ENCODE peak calls at places on chromosomes 3 and 15, in nine cellular contexts. X, K, N, I, V, L, P, B and C are unnamed samples. For H3K4me1, the result is how much of the 10 kb centered on the place peaks cover.

GRCh38 chr3:113194747-113195400 is 16.5 kb upstream of the BOC start:
- DNase-seq in V (no peak), L (no peak), X (peak), K (no peak), I (no peak), N (no peak), P (no peak), B (no peak), C (no peak)

GRCh38 chr15:99131441-99132023 is 26.7 kb downstream of the SYNM start:
- DNase-seq in B (no peak), I (no peak), X (no peak), N (peak), P (no peak), L (no peak), V (no peak), K (no peak), C (peak)

GRCh38 chr3:132554437-132554836 is 42.6 kb upstream of the ACKR4 start:
- DNase-seq in B (no peak), K (no peak), P (no peak), I (no peak), X (peak), L (no peak), N (peak), V (no peak), C (no peak)

GRCh38 chr3:122944671-122945151 is 82.9 kb downstream of the SEMA5B start:
- DNase-seq in N (no peak), K (no peak), P (peak), I (no peak), V (no peak), L (no peak), X (no peak), B (no peak), C (no peak)

GRCh38 chr3:133905376-133905775 is 9.7 kb upstream of the RAB6B start:
- DNase-seq in P (no peak), I (no peak), L (no peak), X (no peak), K (no peak), B (no peak), V (no peak), N (no peak), C (no peak)

GRCh38 chr3:133573054-133573628 is 345 bp upstream of the CDV3 start:
- DNase-seq in V (peak), P (peak), K (peak), L (peak), N (peak), B (peak), I (no peak), X (peak), C (peak)

GRCh38 chr3:173225351-173225750 is 84.3 kb upstream of the SPATA16 start:
- DNase-seq in V (no peak), N (no peak), L (no peak), K (no peak), P (no peak), B (no peak), X (no peak), I (no peak), C (no peak)

GRCh38 chr3:174276826-174277225 is 582.3 kb upstream of the NAALADL2 start:
- DNase-seq in N (no peak), X (no peak), I (no peak), P (no peak), V (no peak), B (no peak), K (no peak), L (no peak), C (no peak)

GRCh38 chr3:154776549-154777230 is 303.4 kb upstream of the MME start:
- DNase-seq in P (no peak), B (no peak), K (no peak), N (no peak), I (no peak), X (no peak), V (no peak), L (no peak), C (no peak)

GRCh38 chr3:143234521-143234920 is 115.0 kb downstream of the CHST2 start:
- DNase-seq in X (peak), P (no peak), I (no peak), B (no peak), L (no peak), V (no peak), K (no peak), N (no peak), C (no peak)

GRCh38 chr3:98326945-98327344 is 26.7 kb upstream of the OR5K4 start:
- DNase-seq in K (no peak), N (no peak), B (no peak), X (no peak), P (no peak), L (no peak), V (no peak), I (no peak), C (no peak)

GRCh38 chr3:64943861-64944260 is 256.1 kb upstream of the ADAMTS9 start:
- DNase-seq in L (no peak), B (no peak), K (no peak), X (no peak), I (no peak), N (no peak), P (no peak), V (no peak), C (no peak)

GRCh38 chr15:60795889-60796288 is 316.9 kb upstream of the ICE2 start:
- DNase-seq in B (no peak), K (no peak), L (no peak), X (no peak), I (no peak), V (no peak), N (no peak), P (no peak), C (no peak)

GRCh38 chr3:38587548-38588131 is 61.8 kb downstream of the SCN5A start:
- DNase-seq in N (no peak), P (no peak), X (no peak), B (peak), I (no peak), K (no peak), V (no peak), L (no peak), C (peak)

GRCh38 chr3:74613566-74613965 is 893 bp downstream of the CNTN3 start:
- DNase-seq in N (no peak), X (peak), V (no peak), P (no peak), I (no peak), B (no peak), L (no peak), K (no peak), C (no peak)

GRCh38 chr15:80568876-80569605 is 126.1 kb upstream of the ABHD17C start:
- DNase-seq in I (no peak), P (no peak), B (no peak), K (no peak), V (no peak), N (no peak), L (no peak), X (peak), C (no peak)

GRCh38 chr3:32392530-32393302 is 1.1 kb downstream of the CMTM7 start:
- DNase-seq in L (no peak), P (no peak), K (no peak), V (peak), X (peak), N (no peak), I (no peak), B (peak), C (peak)

GRCh38 chr15:40902605-40903561 is 8.6 kb downstream of the VPS18 start:
- DNase-seq in V (no peak), P (no peak), X (no peak), L (no peak), N (no peak), K (peak), B (no peak), I (no peak), C (no peak)

GRCh38 chr3:194395767-194396527 is 3.1 kb downstream of the GP5 start:
- DNase-seq in I (no peak), V (peak), X (peak), K (no peak), L (peak), P (no peak), B (peak), N (peak), C (no peak)
- H3K4me1 ChIP-seq in I (under half), V (under half), X (under half), K (under half), L (half or more), P (under half), B (under half), N (under half), C (under half)

GRCh38 chr3:58490860-58491501 is 915 bp upstream of the KCTD6 start:
- DNase-seq in V (peak), N (no peak), K (no peak), P (no peak), X (no peak), L (no peak), I (no peak), B (peak), C (no peak)

GRCh38 chr3:58488962-58489361 is 2.9 kb upstream of the KCTD6 start:
- DNase-seq in B (no peak), I (no peak), K (no peak), L (no peak), X (no peak), V (no peak), N (no peak), P (no peak), C (no peak)

GRCh38 chr3:58492385-58492970 is 582 bp downstream of the KCTD6 start:
- DNase-seq in V (no peak), N (no peak), X (no peak), L (peak), I (no peak), B (no peak), K (peak), P (no peak), C (no peak)

GRCh38 chr3:58494107-58494506 is 2.2 kb downstream of the KCTD6 start:
- DNase-seq in K (no peak), X (no peak), B (no peak), V (no peak), P (no peak), I (no peak), L (no peak), N (no peak), C (no peak)

GRCh38 chr3:58491506-58492384 is at the start of gene KCTD6:
- DNase-seq in L (peak), I (peak), N (peak), X (peak), K (peak), B (peak), P (peak), V (peak), C (peak)
- H3K4me1 ChIP-seq in L (under half), I (under half), N (half or more), X (under half), K (under half), B (under half), P (under half), V (under half), C (half or more)

GRCh38 chr3:149016669-149017541 is 25.6 kb downstream of the GYG1 start:
- DNase-seq in N (no peak), K (no peak), P (no peak), B (no peak), L (no peak), X (peak), I (no peak), V (no peak), C (no peak)
- H3K4me1 ChIP-seq in N (under half), K (under half), P (under half), B (under half), L (under half), X (under half), I (under half), V (half or more), C (under half)

GRCh38 chr3:159080821-159081220 is 279.0 kb downstream of the MFSD1 start:
- DNase-seq in N (no peak), B (no peak), K (no peak), I (no peak), L (no peak), X (no peak), V (no peak), P (no peak), C (no peak)
- H3K4me1 ChIP-seq in N (under half), B (under half), K (under half), I (under half), L (under half), X (under half), V (under half), P (under half), C (under half)

GRCh38 chr3:179436517-179436916 is 14.8 kb downstream of the GNB4 start:
- DNase-seq in I (no peak), V (no peak), N (no peak), P (no peak), L (no peak), X (no peak), B (no peak), K (no peak), C (no peak)
- H3K4me1 ChIP-seq in I (under half), V (under half), N (under half), P (under half), L (under half), X (under half), B (under half), K (under half), C (under half)

GRCh38 chr15:67077641-67078215 is 12.3 kb downstream of the SMAD3 start:
- DNase-seq in P (no peak), B (no peak), N (no peak), I (no peak), K (peak), L (no peak), X (no peak), V (no peak), C (no peak)
- H3K4me1 ChIP-seq in P (under half), B (under half), N (half or more), I (under half), K (half or more), L (under half), X (under half), V (half or more), C (half or more)

GRCh38 chr3:138203938-138204337 is 16.8 kb downstream of the ARMC8 start:
- DNase-seq in V (no peak), N (no peak), B (no peak), P (no peak), K (no peak), L (no peak), I (no peak), X (no peak), C (no peak)
- H3K4me1 ChIP-seq in V (half or more), N (under half), B (under half), P (under half), K (under half), L (under half), I (under half), X (under half), C (under half)

DNA sequence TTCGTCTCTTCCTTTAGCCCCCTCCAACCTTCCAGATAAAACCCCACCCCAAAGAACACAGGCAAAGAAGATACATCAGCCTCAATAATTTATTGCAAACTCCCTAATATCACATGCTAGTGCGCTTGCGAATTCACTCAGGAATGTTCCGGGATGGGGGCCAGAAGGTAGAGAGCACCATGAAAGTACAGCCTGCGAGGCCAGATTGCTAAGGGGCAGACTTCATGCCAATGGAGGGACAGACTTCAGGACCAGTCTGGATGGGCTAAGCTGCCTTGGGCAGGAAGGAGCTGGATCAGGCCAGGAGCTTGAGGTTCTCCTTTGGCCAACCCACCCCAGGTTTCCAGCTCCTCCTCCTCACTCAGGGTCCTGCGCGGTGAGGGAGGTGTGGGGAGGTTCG is 13.4 kb downstream of the CIDEC start:
- DNase-seq in V (no peak), N (no peak), L (no peak), X (no peak), I (no peak), P (no peak), K (no peak), B (no peak), C (no peak)
- H3K4me1 ChIP-seq in V (under half), N (under half), L (under half), X (under half), I (under half), P (under half), K (under half), B (under half), C (under half)